ENCODE peak calls at places on chromosome 10, in ten cellular contexts. T is GM23338; A is fibroblast of villous mesenchyme; S is SK-N-SH; U is thyroid gland; W is body of pancreas; Q is GM12865; E is CD8-positive, alpha-beta T cell; K is effector memory CD4-positive, alpha-beta T cell; C is astrocyte of the spinal cord. B is an unnamed sample.

GRCh38 chr10:11146402-11147171 is 128.9 kb downstream of the CELF2 start:
- DNase-seq in T (no peak), A (no peak), S (peak; percentile 37), U (no peak), W (no peak), Q (no peak), E (peak; percentile 45), K (no peak), C (no peak), B (no peak)

GRCh38 chr10:4512557-4513286 is 313.3 kb upstream of the AKR1E2 start:
- DNase-seq in T (peak; percentile 62), A (peak; percentile 77), S (peak; percentile 34), U (peak; percentile 64), W (peak; percentile 37), Q (peak; percentile 5), E (no peak), K (no peak), C (peak; percentile 73), B (peak; percentile 76)

GRCh38 chr10:79446451-79447020 is 1.1 kb upstream of the ZCCHC24 start:
- DNase-seq in T (peak; percentile 63), A (no peak), S (peak; percentile 91), U (peak; percentile 88), W (peak; percentile 83), Q (no peak), E (peak; percentile 57), K (no peak), C (no peak), B (no peak)

GRCh38 chr10:97096327-97097153 is 89.2 kb downstream of the SLIT1 start:
- DNase-seq in T (no peak), A (no peak), S (peak; percentile 73), U (peak; percentile 20), W (no peak), Q (no peak), E (peak; percentile 65), K (no peak), C (no peak), B (no peak)

GRCh38 chr10:116912162-116912561 is 62.9 kb downstream of the ENO4 start:
- DNase-seq in T (no peak), A (no peak), S (no peak), U (peak; percentile 34), W (no peak), Q (no peak), E (no peak), K (no peak), C (no peak), B (no peak)

GRCh38 chr10:88227342-88228018 is 355.6 kb downstream of the RNLS start:
- DNase-seq in T (no peak), A (no peak), S (peak; percentile 26), U (peak; percentile 13), W (peak; percentile 15), Q (no peak), E (no peak), K (no peak), C (peak; percentile 44), B (no peak)

GRCh38 chr10:125011171-125011925 is 69.4 kb downstream of the ZRANB1 start:
- DNase-seq in T (no peak), A (no peak), S (no peak), U (no peak), W (no peak), Q (no peak), E (no peak), K (no peak), C (no peak), B (peak; percentile 55)

GRCh38 chr10:12406764-12407400 is 57.5 kb downstream of the CAMK1D start:
- DNase-seq in T (peak; percentile 46), A (no peak), S (no peak), U (no peak), W (peak; percentile 37), Q (no peak), E (peak; percentile 15), K (no peak), C (no peak), B (no peak)

GRCh38 chr10:3995302-3996210 is 210.5 kb upstream of the KLF6 start:
- DNase-seq in T (no peak), A (peak; percentile 48), S (no peak), U (no peak), W (no peak), Q (no peak), E (no peak), K (no peak), C (peak; percentile 68), B (peak; percentile 73)

GRCh38 chr10:94129393-94130130 is 135.8 kb downstream of the PLCE1 start:
- DNase-seq in T (no peak), A (peak; percentile 30), S (no peak), U (no peak), W (no peak), Q (no peak), E (no peak), K (no peak), C (peak; percentile 78), B (peak; percentile 68)

GRCh38 chr10:5292196-5292735 is 72.5 kb upstream of the UCN3 start:
- DNase-seq in T (no peak), A (no peak), S (no peak), U (no peak), W (no peak), Q (peak; percentile 54), E (no peak), K (peak; percentile 22), C (no peak), B (peak; percentile 35)

GRCh38 chr10:110643670-110644597 is at the start of gene RBM20:
- DNase-seq in T (peak; percentile 52), A (peak; percentile 21), S (peak; percentile 91), U (peak; percentile 53), W (peak; percentile 26), Q (peak; percentile 19), E (no peak), K (no peak), C (peak; percentile 21), B (no peak)

GRCh38 chr10:113058175-113058961 is 108.3 kb downstream of the TCF7L2 start:
- DNase-seq in T (peak; percentile 55), A (peak; percentile 96), S (peak; percentile 44), U (peak; percentile 43), W (no peak), Q (no peak), E (no peak), K (no peak), C (peak; percentile 57), B (peak; percentile 54)

GRCh38 chr10:29731760-29732159 is 97.0 kb upstream of the SVIL start:
- DNase-seq in T (peak; percentile 11), A (no peak), S (no peak), U (no peak), W (no peak), Q (no peak), E (no peak), K (no peak), C (no peak), B (no peak)

GRCh38 chr10:121595806-121596667 is 2.2 kb downstream of the FGFR2 start:
- DNase-seq in T (peak; percentile 55), A (no peak), S (no peak), U (peak; percentile 62), W (peak; percentile 22), Q (no peak), E (no peak), K (no peak), C (no peak), B (no peak)

GRCh38 chr10:43012578-43012977 is 64.3 kb upstream of the RET start:
- DNase-seq in T (peak; percentile 89), A (no peak), S (no peak), U (no peak), W (no peak), Q (no peak), E (no peak), K (no peak), C (no peak), B (no peak)

GRCh38 chr10:129744134-129744895 is 219.8 kb downstream of the EBF3 start:
- DNase-seq in T (no peak), A (no peak), S (no peak), U (no peak), W (no peak), Q (no peak), E (peak; percentile 32), K (no peak), C (no peak), B (no peak)

GRCh38 chr10:74923556-74923955 is 97.2 kb downstream of the KAT6B start:
- DNase-seq in T (peak; percentile 32), A (peak; percentile 52), S (no peak), U (peak; percentile 73), W (no peak), Q (no peak), E (no peak), K (no peak), C (no peak), B (no peak)

GRCh38 chr10:72356987-72357386 is 2.3 kb upstream of the DNAJB12 start:
- DNase-seq in T (no peak), A (no peak), S (no peak), U (no peak), W (no peak), Q (no peak), E (no peak), K (no peak), C (no peak), B (no peak)

GRCh38 chr10:32952094-32952493 is 5.9 kb downstream of the ITGB1 start:
- DNase-seq in T (no peak), A (no peak), S (no peak), U (no peak), W (no peak), Q (no peak), E (no peak), K (no peak), C (no peak), B (no peak)
- H3K4me3 ChIP-seq in T (peak overlapping the region; percentile 49), A (no peak overlapping the region), S (peak overlapping the region; percentile 3), U (no peak overlapping the region), W (no peak overlapping the region), Q (no peak overlapping the region), E (no peak overlapping the region), K (no peak overlapping the region), C (no peak overlapping the region), B (no peak overlapping the region)

GRCh38 chr10:52313350-52314006 is 603 bp upstream of the DKK1 start:
- DNase-seq in T (peak; percentile 69), A (no peak), S (peak; percentile 58), U (peak; percentile 2), W (no peak), Q (no peak), E (no peak), K (no peak), C (peak; percentile 48), B (peak; percentile 38)
- H3K4me3 ChIP-seq in T (peak overlapping the region; percentile 65), A (peak overlapping the region; percentile 92), S (peak overlapping the region; percentile 95), U (peak overlapping the region; percentile 32), W (peak overlapping the region; percentile 33), Q (no peak overlapping the region), E (no peak overlapping the region), K (no peak overlapping the region), C (peak overlapping the region; percentile 79), B (peak overlapping the region; percentile 78)

DNA sequence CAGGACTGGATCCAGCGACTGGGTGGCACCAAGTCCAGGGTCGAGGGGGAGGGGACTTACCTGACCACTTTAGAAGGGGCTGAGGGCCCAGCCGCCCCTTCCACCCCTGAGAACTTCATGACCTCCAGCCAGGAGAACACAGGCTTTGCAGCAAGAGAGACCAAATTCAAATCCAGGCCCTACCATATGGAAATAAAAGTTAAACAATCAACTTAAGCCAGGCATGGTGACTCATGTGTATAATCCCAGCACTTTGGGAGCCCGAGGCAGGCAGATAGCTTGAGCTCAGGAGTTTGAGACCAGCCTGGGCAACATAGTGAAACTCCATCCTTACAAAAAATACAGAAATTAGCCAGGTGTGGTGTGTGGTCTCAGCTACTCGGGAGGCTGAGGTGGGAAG is 61.9 kb downstream of the COL13A1 start:
- DNase-seq in T (no peak), A (peak; percentile 50), S (no peak), U (no peak), W (no peak), Q (no peak), E (no peak), K (no peak), C (peak; percentile 66), B (peak; percentile 33)
- H3K4me3 ChIP-seq in T (no peak overlapping the region), A (no peak overlapping the region), S (no peak overlapping the region), U (no peak overlapping the region), W (no peak overlapping the region), Q (no peak overlapping the region), E (no peak overlapping the region), K (no peak overlapping the region), C (no peak overlapping the region), B (no peak overlapping the region)

GRCh38 chr10:6737758-6738463 is 157.8 kb upstream of the PRKCQ start:
- DNase-seq in T (no peak), A (peak; percentile 75), S (no peak), U (peak; percentile 52), W (no peak), Q (no peak), E (no peak), K (no peak), C (peak; percentile 42), B (peak; percentile 69)
- H3K4me3 ChIP-seq in T (no peak overlapping the region), A (peak overlapping the region; percentile 13), S (no peak overlapping the region), U (no peak overlapping the region), W (no peak overlapping the region), Q (no peak overlapping the region), E (no peak overlapping the region), K (no peak overlapping the region), C (peak overlapping the region; percentile 9), B (peak overlapping the region; percentile 36)

B was measured in bronchial epithelial cell.